ENCODE peak calls at places on chromosomes 13 and 19, in six cellular contexts. M is Peyer's patch; B is HFF-Myc; J is esophagus muscularis mucosa; S is CD8-positive, alpha-beta T cell; Z is left ventricle myocardium inferior. W is an unnamed sample.

GRCh38 chr13:60788156-60788829 is 391.3 kb downstream of the TDRD3 start:
- DNase-seq in Z (peak), J (no peak), B (no peak), S (no peak), M (no peak), W (peak)

GRCh38 chr13:112056739-112057433 is 10.1 kb upstream of the SOX1 start:
- DNase-seq in S (no peak), Z (no peak), J (no peak), M (no peak), B (no peak), W (no peak)

GRCh38 chr19:7385062-7385461 is 36.3 kb downstream of the ARHGEF18 start:
- DNase-seq in Z (no peak), J (no peak), B (no peak), S (no peak), M (no peak), W (no peak)

GRCh38 chr13:100818706-100819105 is 144.1 kb upstream of the TMTC4 start:
- DNase-seq in M (no peak), S (no peak), Z (no peak), J (no peak), B (no peak), W (no peak)

GRCh38 chr19:47414469-47414868 is 4.9 kb downstream of the MEIS3 start:
- DNase-seq in Z (no peak), B (no peak), M (no peak), J (no peak), S (no peak), W (no peak)

GRCh38 chr19:28705008-28705407 is 507.9 kb downstream of the UQCRFS1 start:
- DNase-seq in B (peak), J (no peak), S (no peak), M (no peak), Z (no peak), W (peak)

GRCh38 chr19:50046649-50047503 is 21.1 kb downstream of the ZNF473 start:
- DNase-seq in B (no peak), J (no peak), M (no peak), Z (peak), S (peak), W (no peak)

GRCh38 chr19:30036154-30037129 is 94.4 kb downstream of the URI1 start:
- DNase-seq in Z (no peak), M (no peak), S (no peak), B (peak), J (no peak), W (no peak)

GRCh38 chr19:14023404-14024235 is 4.3 kb upstream of the RLN3 start:
- DNase-seq in S (no peak), Z (peak), B (no peak), M (peak), J (no peak), W (no peak)

GRCh38 chr19:1684573-1684912 is 32.1 kb upstream of the TCF3 start:
- DNase-seq in Z (no peak), B (no peak), M (no peak), S (no peak), J (no peak), W (no peak)

GRCh38 chr19:39974377-39975155 is 3.6 kb downstream of the PSMC4 start:
- DNase-seq in J (no peak), B (no peak), M (no peak), Z (no peak), S (no peak), W (no peak)

GRCh38 chr13:37510441-37510840 is 88.1 kb downstream of the POSTN start:
- DNase-seq in J (no peak), S (no peak), B (no peak), M (no peak), Z (no peak), W (no peak)

GRCh38 chr19:50050406-50051223 is 24.8 kb downstream of the ZNF473 start:
- DNase-seq in M (peak), B (peak), Z (peak), S (peak), J (peak), W (no peak)

GRCh38 chr19:1130801-1131717 is 27.3 kb downstream of the GPX4 start:
- DNase-seq in M (no peak), J (no peak), Z (no peak), S (peak), B (no peak), W (no peak)

GRCh38 chr13:29771247-29771646 is 79.2 kb downstream of the UBL3 start:
- DNase-seq in Z (no peak), J (no peak), S (no peak), M (no peak), B (no peak), W (peak)

GRCh38 chr13:39419866-39420265 is 183.1 kb downstream of the LHFPL6 start:
- DNase-seq in S (no peak), M (no peak), B (no peak), Z (no peak), J (no peak), W (no peak)

DNA sequence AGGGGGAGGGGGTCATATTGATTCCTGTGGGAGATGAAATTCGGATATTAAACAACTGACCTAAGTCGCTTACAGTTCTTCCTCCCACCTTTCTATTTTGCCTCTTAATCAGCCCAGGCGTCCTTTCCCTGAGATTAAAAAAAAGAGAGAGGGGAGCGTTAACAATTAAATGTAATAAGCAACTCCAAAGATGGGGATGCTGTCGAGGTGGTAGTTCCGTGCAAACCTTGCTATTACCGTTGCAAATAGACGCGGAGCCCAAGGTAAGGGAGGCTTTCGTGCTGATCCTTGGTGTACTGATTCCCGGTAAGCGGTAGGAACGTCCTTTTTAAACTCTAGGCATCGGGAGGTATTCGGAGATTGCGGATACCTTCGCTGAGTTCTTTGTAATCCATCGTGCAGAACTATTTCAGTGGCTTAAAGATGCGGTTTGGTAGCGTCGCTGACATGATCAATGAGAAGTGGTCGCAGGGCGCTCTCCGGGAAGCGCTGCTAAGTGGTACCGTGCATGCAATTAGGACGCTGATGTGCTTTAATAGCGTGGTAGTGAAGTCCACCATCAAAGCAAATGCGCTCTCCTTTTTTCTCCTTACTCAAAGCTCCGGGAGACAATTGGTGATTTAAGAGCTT is 3.1 kb downstream of the SLITRK5 start:
- DNase-seq in S (no peak), J (peak), B (no peak), M (no peak), Z (no peak), W (no peak)
- H3K4me3 ChIP-seq in S (no peak), J (peak), B (no peak), M (no peak), Z (peak), W (peak)

GRCh38 chr13:25742220-25742619 is 309.6 kb downstream of the SHISA2 start:
- DNase-seq in S (no peak), J (no peak), M (no peak), B (no peak), Z (no peak), W (no peak)

GRCh38 chr13:25743426-25743825 is 308.4 kb downstream of the SHISA2 start:
- DNase-seq in J (no peak), Z (no peak), S (no peak), B (no peak), M (no peak), W (no peak)

GRCh38 chr13:25738797-25739196 is 313.0 kb downstream of the SHISA2 start:
- DNase-seq in B (no peak), M (no peak), S (no peak), J (peak), Z (no peak), W (no peak)

GRCh38 chr13:25741796-25742195 is 310.0 kb downstream of the SHISA2 start:
- DNase-seq in J (no peak), S (no peak), B (no peak), Z (no peak), M (no peak), W (no peak)

GRCh38 chr13:25744176-25744575 is 307.6 kb downstream of the SHISA2 start:
- DNase-seq in Z (no peak), B (no peak), M (no peak), S (no peak), J (no peak), W (no peak)
- TF ChIP-seq CTCF in Z (no peak), B (no peak), M (no peak), S (no peak), J (no peak), W (no peak)

GRCh38 chr19:16223746-16224145 is 26.0 kb downstream of the AP1M1 start:
- DNase-seq in B (no peak), Z (no peak), M (no peak), J (no peak), S (no peak), W (no peak)
- H3K4me3 ChIP-seq in B (no peak), Z (no peak), M (no peak), J (no peak), S (no peak), W (no peak)

DNA sequence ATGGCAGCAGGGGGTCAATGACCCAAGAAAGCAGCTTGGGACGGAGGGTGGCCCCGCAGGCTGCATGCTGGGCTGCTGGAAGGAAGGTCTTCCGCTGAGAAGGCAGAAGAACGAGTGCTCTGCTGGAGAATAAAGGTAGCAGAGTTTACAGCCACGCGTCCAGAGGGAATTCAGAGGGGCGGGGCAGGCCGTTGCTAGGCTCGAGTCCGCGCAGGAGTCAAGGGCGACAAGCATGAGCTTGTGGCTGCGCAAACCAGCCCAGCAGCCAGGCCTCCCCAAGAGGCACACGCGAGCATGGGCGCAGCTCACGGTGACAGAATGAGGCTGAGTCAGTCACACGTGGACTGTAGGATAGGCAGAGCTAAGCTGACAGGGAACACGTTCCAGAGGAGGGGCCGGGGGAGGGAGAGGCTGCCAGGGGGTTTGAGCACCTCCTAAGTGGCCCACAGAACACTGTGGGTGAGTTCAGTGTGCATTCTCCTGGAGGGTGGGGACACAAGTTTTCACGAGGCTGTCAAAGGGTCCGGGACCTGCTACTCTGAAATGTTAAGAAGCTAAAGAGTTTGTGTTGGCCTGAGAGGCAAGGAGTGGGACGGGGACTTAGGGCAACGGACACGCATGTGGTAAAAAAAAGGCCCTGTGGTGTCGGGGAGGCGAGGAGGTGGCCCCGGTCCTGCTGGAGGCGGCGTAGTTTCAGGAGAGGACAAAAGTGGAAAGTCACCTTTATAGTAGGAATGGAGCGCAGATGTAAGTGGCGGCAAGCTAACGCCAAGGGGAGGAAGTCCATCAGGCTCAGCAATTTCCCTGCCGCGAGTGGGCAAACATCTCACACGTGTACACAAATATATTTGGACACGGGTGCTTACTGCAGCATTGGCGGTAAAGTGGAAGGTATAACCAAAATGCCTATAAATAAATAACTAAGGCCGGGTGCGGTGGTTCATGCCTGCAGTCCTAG is 17.7 kb downstream of the RFX2 start:
- DNase-seq in S (no peak), J (no peak), B (no peak), M (peak), Z (peak), W (peak)
- TF ChIP-seq CTCF in S (no peak), J (peak), B (no peak), M (peak), Z (peak), W (no peak)

GRCh38 chr19:31352782-31353651 is 3.8 kb upstream of the TSHZ3 start:
- DNase-seq in M (no peak), Z (no peak), B (no peak), J (no peak), S (no peak), W (no peak)

GRCh38 chr19:31350693-31351211 is 1.5 kb upstream of the TSHZ3 start:
- DNase-seq in B (no peak), Z (peak), S (no peak), J (no peak), M (peak), W (no peak)

GRCh38 chr19:31351212-31352193 is 2.3 kb upstream of the TSHZ3 start:
- DNase-seq in M (no peak), B (no peak), S (no peak), J (no peak), Z (peak), W (no peak)

GRCh38 chr19:31353826-31354225 is 4.6 kb upstream of the TSHZ3 start:
- DNase-seq in Z (no peak), J (no peak), B (no peak), S (no peak), M (no peak), W (no peak)

DNA sequence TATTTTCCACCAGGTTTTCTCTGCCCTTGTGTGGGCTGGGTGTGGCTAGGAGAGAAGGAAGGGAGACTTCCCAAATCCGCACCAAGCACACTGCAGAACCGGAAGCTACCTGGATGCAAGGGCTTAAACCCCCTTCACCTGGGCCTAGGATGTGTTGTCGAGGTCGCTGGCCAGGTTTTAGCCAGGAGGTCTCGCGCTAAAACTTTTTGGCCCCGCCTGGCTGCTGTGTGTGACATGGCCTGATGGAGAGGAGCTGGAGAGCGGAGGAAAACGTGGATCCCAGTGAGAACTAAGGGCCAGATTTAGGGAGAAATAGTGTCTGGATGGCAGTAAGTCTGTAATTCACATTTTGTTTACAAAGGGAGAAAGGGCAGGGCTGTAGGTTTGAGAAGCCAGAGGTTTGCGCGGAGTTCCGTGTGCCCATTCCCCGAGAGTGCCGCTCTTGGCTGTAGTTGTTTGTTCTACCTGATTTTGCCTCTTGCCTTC is 3.1 kb upstream of the TSHZ3 start:
- DNase-seq in M (no peak), S (no peak), J (no peak), B (no peak), Z (no peak), W (no peak)
- H3K4me3 ChIP-seq in M (no peak), S (no peak), J (peak), B (no peak), Z (peak), W (no peak)

GRCh38 chr13:80705371-80706163 is 364.6 kb upstream of the SPRY2 start:
- DNase-seq in S (no peak), M (no peak), Z (no peak), J (no peak), B (no peak), W (no peak)

GRCh38 chr13:80712026-80712425 is 371.1 kb upstream of the SPRY2 start:
- DNase-seq in M (no peak), S (no peak), B (no peak), Z (no peak), J (no peak), W (no peak)

GRCh38 chr13:80704369-80704768 is 363.4 kb upstream of the SPRY2 start:
- DNase-seq in M (no peak), Z (no peak), J (no peak), B (no peak), S (no peak), W (no peak)

GRCh38 chr13:80706164-80706471 is 365.2 kb upstream of the SPRY2 start:
- DNase-seq in Z (no peak), J (no peak), M (no peak), B (no peak), S (no peak), W (no peak)

DNA sequence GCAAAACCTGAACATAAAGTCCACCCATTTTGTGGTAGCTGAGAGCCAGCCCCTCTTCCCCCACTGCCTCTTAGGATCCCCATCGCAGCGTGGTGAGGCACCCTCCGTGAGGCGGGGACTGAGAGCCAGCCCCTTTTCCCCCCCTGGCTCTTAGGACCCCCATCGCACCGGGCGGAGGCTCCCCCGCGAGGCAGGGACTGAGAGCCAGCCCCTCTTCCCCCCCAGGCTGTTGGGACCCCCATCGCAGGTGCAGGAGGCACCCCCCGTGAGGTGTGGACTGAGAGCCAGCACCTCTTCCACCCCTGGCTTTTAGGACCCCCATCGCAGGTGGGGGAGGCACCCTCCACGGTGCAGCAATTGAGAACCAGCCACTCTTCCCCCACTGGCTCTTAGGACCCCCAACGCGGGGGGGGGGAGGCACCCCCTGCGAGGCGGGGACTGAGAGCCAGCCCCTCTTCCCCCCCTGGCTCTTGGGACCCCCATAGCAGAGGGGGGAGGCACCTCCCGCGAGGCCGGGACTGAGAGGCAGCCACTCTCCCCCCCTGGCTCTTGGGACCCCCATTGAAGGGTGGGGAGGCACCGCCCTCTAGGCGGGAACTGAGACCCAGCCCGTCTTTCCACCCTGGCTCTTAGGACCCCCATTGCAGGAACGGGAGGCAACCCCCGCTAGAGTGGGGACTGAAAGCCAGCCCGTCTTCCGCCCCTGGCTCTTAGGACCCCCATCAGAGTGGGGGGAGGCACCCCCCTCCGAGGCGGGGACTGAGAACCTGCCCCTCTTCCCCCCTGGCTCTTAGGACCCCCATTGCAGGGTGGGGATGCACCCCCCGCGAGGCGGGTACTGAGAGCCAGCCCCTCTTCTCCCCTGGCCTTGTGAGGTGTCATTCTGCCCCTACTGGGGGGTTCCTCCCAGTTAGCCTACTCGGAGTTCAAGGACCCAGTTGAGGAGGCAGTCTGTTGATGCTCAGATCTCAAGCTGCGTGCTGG is 366.4 kb upstream of the SPRY2 start:
- DNase-seq in M (no peak), J (no peak), B (no peak), S (no peak), Z (no peak), W (no peak)
- TF ChIP-seq CTCF in M (no peak), J (no peak), B (no peak), S (no peak), Z (no peak), W (no peak)

DNA sequence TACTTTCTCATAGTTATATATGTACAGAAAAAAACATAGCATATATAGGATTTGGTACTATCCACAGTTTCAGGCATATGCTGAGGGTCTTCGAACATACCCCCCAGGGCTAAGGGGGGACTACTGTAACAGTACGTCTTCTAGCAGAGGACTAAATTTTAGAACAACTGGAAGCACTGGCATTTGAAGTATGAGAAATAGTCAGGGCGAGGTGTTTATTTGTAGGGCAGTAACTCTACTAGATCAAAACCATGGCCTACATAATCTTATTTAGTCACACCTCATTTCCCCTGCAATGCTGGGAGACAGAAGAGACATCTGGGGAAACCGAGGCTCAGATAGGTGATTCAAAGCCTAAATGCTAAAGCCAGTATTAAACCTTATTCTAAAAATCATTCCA is 245.7 kb downstream of the DCT start:
- DNase-seq in Z (no peak), B (no peak), J (no peak), S (no peak), M (no peak), W (no peak)
- H3K4me3 ChIP-seq in Z (no peak), B (no peak), J (no peak), S (no peak), M (no peak), W (no peak)

W was measured in retinal pigment epithelial cell.